ENCODE peak calls at places on chromosomes 6 and 20, in four cellular contexts. One of them, this sample, is unnamed.
A peak's percentile ranks its signal among the peaks of the same experiment; 100 is the strongest.

GRCh38 chr6:77825204-77825603 is 172.4 kb downstream of the MEI4 start:
- DNase-seq in GM12878: no peak
- DNase-seq in IMR-90: no peak
- DNase-seq in PC-9: no peak
- DNase-seq in this sample: no peak

GRCh38 chr6:105601541-105602174 is 198.8 kb upstream of the PREP start:
- DNase-seq in PC-9: peak; percentile 70
- DNase-seq in GM12878: peak; percentile 99
- DNase-seq in IMR-90: peak; percentile 100
- DNase-seq in this sample: peak; percentile 51

GRCh38 chr20:558117-558516 is 14.5 kb upstream of the CSNK2A1 start:
- DNase-seq in GM12878: no peak
- DNase-seq in IMR-90: no peak
- DNase-seq in PC-9: no peak
- DNase-seq in this sample: no peak

GRCh38 chr6:157713451-157714152 is 109.4 kb upstream of the SNX9 start:
- DNase-seq in IMR-90: no peak
- DNase-seq in PC-9: no peak
- DNase-seq in GM12878: no peak
- DNase-seq in this sample: no peak

GRCh38 chr6:130967502-130968469 is 95.3 kb downstream of the EPB41L2 start:
- DNase-seq in IMR-90: peak; percentile 50
- DNase-seq in PC-9: no peak
- DNase-seq in GM12878: no peak
- DNase-seq in this sample: no peak

GRCh38 chr6:8329592-8329991 is 105.8 kb downstream of the SLC35B3 start:
- DNase-seq in PC-9: no peak
- DNase-seq in IMR-90: no peak
- DNase-seq in GM12878: no peak
- DNase-seq in this sample: no peak

GRCh38 chr6:79813143-79813542 is 134.2 kb downstream of the ELOVL4 start:
- DNase-seq in PC-9: no peak
- DNase-seq in IMR-90: no peak
- DNase-seq in GM12878: no peak
- DNase-seq in this sample: no peak

GRCh38 chr20:5602346-5602745 is 147.9 kb upstream of the SHLD1 start:
- DNase-seq in GM12878: no peak
- DNase-seq in PC-9: no peak
- DNase-seq in IMR-90: peak; percentile 45
- DNase-seq in this sample: no peak

GRCh38 chr6:4910060-4910746 is 93.6 kb downstream of the RPP40 start:
- DNase-seq in GM12878: no peak
- DNase-seq in PC-9: no peak
- DNase-seq in IMR-90: no peak
- DNase-seq in this sample: no peak

GRCh38 chr6:27591660-27592059 is 118.8 kb upstream of the ZNF184 start:
- DNase-seq in IMR-90: peak; percentile 52
- DNase-seq in GM12878: no peak
- DNase-seq in PC-9: peak; percentile 43
- DNase-seq in this sample: no peak

GRCh38 chr6:38195113-38195635 is 375.6 kb downstream of the ZFAND3 start:
- DNase-seq in GM12878: no peak
- DNase-seq in IMR-90: no peak
- DNase-seq in PC-9: no peak
- DNase-seq in this sample: no peak
- TF ChIP-seq CTCF in GM12878: no peak
- TF ChIP-seq CTCF in IMR-90: no peak
- TF ChIP-seq CTCF in PC-9: no peak
- TF ChIP-seq CTCF in this sample: no peak

DNA sequence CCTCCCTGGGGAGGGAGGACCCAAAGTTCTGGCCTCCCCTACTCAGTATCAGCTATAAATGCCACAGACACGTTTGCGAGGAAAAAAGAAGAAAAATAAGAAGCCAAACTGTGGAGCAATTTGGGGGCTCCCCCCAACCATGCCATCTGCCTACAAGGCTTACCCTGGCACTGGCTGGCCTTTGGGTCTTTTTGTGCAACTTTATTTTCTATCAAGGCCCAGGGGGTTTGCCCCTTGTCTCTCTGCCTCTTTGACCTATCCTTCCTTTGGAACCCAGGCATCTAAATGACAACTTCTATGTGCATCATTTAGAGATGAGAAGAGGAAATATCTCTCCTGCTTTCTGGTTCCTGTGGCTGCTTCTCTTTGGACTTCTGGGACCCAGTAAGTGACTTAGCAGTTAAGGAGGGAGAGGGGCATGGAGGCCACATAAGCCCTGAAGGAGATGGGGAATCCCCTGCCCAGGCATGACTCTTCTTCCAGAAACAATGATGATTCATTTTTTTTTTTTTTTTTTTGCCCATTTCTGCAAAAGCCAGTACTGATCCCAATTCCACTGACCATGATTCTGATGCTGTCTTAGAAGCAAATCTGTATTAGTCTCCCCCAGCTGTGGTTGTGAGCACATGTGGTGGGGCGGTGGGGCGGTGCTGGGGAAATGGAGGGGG is at the start of gene MUC22:
- DNase-seq in IMR-90: peak; percentile 84
- DNase-seq in PC-9: no peak
- DNase-seq in GM12878: no peak
- DNase-seq in this sample: no peak
- H3K4me2 ChIP-seq in IMR-90: no peak within 1 kb of the TSS
- H3K4me2 ChIP-seq in PC-9: no peak within 1 kb of the TSS
- H3K4me2 ChIP-seq in GM12878: no peak within 1 kb of the TSS
- H3K4me2 ChIP-seq in this sample: no peak within 1 kb of the TSS

DNA sequence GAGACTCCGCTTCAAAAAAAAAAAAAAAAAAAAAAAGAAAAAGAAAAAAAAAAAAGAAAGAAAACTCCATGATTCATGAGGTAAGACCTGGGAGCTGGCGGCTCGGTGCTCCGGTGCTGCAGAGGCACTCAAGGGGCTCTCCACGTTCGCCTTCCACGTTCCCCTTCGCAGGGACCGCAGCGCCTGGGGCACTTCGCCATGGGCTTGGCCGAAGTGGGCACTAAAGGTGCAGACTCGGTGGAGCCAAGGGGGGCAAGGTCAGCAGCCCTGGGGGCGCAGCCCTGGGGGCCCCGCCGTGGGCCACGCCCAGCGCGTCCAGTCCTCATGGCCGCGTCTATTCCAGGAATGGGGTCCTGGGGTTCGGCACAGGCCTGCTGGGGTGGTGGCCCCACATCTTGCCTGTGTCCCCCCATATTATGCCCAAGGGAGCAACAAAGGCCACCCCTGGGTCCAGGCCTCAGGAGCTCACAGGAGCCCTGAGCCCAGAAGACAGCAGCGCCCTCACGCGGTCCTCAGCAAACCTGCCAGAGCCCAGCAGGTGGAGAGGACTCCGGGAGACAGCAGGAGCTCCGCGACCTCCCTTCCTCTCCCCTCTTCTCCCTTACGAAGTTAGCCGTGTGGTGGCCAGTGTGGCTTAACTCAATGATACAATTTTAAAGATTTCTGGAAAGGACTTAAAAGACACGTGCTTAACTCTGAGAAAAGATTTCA is 21.9 kb downstream of the ZBTB46 start:
- DNase-seq in IMR-90: no peak
- DNase-seq in GM12878: no peak
- DNase-seq in PC-9: no peak
- DNase-seq in this sample: no peak
- TF ChIP-seq CTCF in IMR-90: no peak
- TF ChIP-seq CTCF in GM12878: no peak
- TF ChIP-seq CTCF in PC-9: no peak
- TF ChIP-seq CTCF in this sample: no peak

GRCh38 chr6:14315353-14315752 is 197.8 kb downstream of the CD83 start:
- DNase-seq in PC-9: no peak
- DNase-seq in GM12878: no peak
- DNase-seq in IMR-90: no peak
- DNase-seq in this sample: no peak
- H3K4me2 ChIP-seq in PC-9: no peak overlapping the region
- H3K4me2 ChIP-seq in GM12878: no peak overlapping the region
- H3K4me2 ChIP-seq in IMR-90: no peak overlapping the region
- H3K4me2 ChIP-seq in this sample: no peak overlapping the region

GRCh38 chr6:20875369-20875963 is 341.2 kb downstream of the CDKAL1 start:
- DNase-seq in IMR-90: peak; percentile 45
- DNase-seq in PC-9: peak; percentile 24
- DNase-seq in GM12878: no peak
- DNase-seq in this sample: peak; percentile 40
- TF ChIP-seq CTCF in IMR-90: peak; percentile 50
- TF ChIP-seq CTCF in PC-9: peak; percentile 50
- TF ChIP-seq CTCF in GM12878: peak; percentile 24
- TF ChIP-seq CTCF in this sample: peak; percentile 64

GRCh38 chr6:109143191-109143590 is 47.9 kb downstream of the CEP57L1 start:
- DNase-seq in PC-9: no peak
- DNase-seq in IMR-90: peak; percentile 79
- DNase-seq in GM12878: no peak
- DNase-seq in this sample: no peak

GRCh38 chr6:109139109-109139508 is 43.8 kb downstream of the CEP57L1 start:
- DNase-seq in IMR-90: peak; percentile 50
- DNase-seq in PC-9: peak; percentile 39
- DNase-seq in GM12878: no peak
- DNase-seq in this sample: no peak
- H3K4me2 ChIP-seq in IMR-90: no peak overlapping the region
- H3K4me2 ChIP-seq in PC-9: peak overlapping the region; percentile 12
- H3K4me2 ChIP-seq in GM12878: no peak overlapping the region
- H3K4me2 ChIP-seq in this sample: no peak overlapping the region

DNA sequence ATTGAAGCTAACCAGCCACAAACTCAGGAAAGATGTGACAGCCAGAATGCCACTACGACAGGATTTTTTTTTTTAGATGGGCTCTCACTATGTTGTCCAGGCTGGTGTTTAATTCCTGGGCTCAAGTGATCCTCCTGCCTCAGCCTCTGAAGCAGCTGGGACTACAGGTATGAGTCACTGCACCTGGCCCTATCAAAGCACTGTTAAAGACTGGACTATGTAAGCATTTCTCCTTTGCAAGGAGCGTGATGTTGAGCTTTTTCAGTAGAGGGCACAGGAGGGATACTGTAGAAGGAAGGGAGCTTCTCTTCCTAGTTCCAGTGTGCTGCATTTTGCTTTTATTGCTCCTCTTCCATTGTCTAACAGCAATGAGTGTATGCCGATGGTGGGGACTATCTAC is 35.8 kb downstream of the ZBTB9 start:
- DNase-seq in IMR-90: no peak
- DNase-seq in PC-9: peak; percentile 5
- DNase-seq in GM12878: no peak
- DNase-seq in this sample: peak; percentile 22
- TF ChIP-seq CTCF in IMR-90: no peak
- TF ChIP-seq CTCF in PC-9: no peak
- TF ChIP-seq CTCF in GM12878: no peak
- TF ChIP-seq CTCF in this sample: no peak

This sample was measured in A549.